ENCODE peak calls at places on chromosomes 1 and 21, in ten cellular contexts. O is hepatic stellate cell, P is Right ventricle myocardium superior, T is anterior cingulate cortex, N is GM04503, W is progenitor cell of endocrine pancreas, X is left ventricle myocardium inferior, V is erythroblast, G is cardiac muscle cell, Y is AG10803. S is an unnamed sample.
A peak's percentile ranks its signal among the peaks of the same experiment; 100 is the strongest.

GRCh38 chr1:109396971-109397370 is 747 bp downstream of the SORT1 start:
- DNase-seq in N (no peak), Y (no peak), P (no peak), V (peak; percentile 6), O (no peak), X (no peak), W (no peak), T (peak; percentile 7), G (peak; percentile 21), S (no peak)

GRCh38 chr1:192311281-192311680 is 5.5 kb upstream of the RGS21 start:
- DNase-seq in G (peak; percentile 9), W (no peak), V (peak; percentile 51), Y (peak; percentile 3), X (no peak), P (no peak), T (no peak), N (no peak), O (no peak), S (no peak)

GRCh38 chr1:30188999-30189398 is 534.4 kb downstream of the MATN1 start:
- DNase-seq in G (no peak), W (no peak), Y (no peak), T (no peak), P (no peak), N (no peak), O (no peak), X (no peak), V (no peak), S (no peak)

GRCh38 chr1:23530750-23531651 is at the start of gene E2F2:
- DNase-seq in T (peak; percentile 68), O (peak; percentile 97), P (peak; percentile 92), Y (peak; percentile 83), G (peak; percentile 91), N (no peak), W (peak; percentile 56), V (peak; percentile 95), X (peak; percentile 85), S (peak; percentile 84)

GRCh38 chr1:208183977-208184901 is 59.9 kb downstream of the PLXNA2 start:
- DNase-seq in G (no peak), P (peak; percentile 57), X (no peak), V (peak; percentile 96), N (peak; percentile 96), T (peak; percentile 20), O (peak; percentile 78), W (no peak), Y (peak; percentile 97), S (no peak)

GRCh38 chr1:17547271-17547670 is 7.8 kb downstream of the ARHGEF10L start:
- DNase-seq in O (no peak), N (no peak), W (no peak), P (no peak), G (peak; percentile 52), Y (no peak), V (no peak), X (no peak), T (peak; percentile 60), S (no peak)

GRCh38 chr1:30856260-30856790 is 52.2 kb downstream of the SDC3 start:
- DNase-seq in X (no peak), T (no peak), G (no peak), P (no peak), W (no peak), Y (peak; percentile 30), N (no peak), V (no peak), O (no peak), S (no peak)

GRCh38 chr1:197902131-197902453 is 338 bp upstream of the C1orf53 start:
- DNase-seq in W (no peak), P (no peak), N (no peak), T (no peak), V (no peak), G (no peak), Y (no peak), O (no peak), X (no peak), S (no peak)

GRCh38 chr21:39111928-39112327 is 71.3 kb downstream of the PSMG1 start:
- DNase-seq in V (no peak), P (no peak), T (no peak), W (no peak), X (no peak), G (no peak), O (no peak), Y (peak; percentile 57), N (no peak), S (no peak)

GRCh38 chr1:40980453-40981121 is 1.1 kb downstream of the CTPS1 start:
- DNase-seq in P (peak; percentile 44), V (peak; percentile 53), G (no peak), N (no peak), Y (no peak), O (no peak), X (peak; percentile 25), W (no peak), T (no peak), S (no peak)

GRCh38 chr1:53378932-53379661 is 51.2 kb upstream of the LRP8 start:
- DNase-seq in G (no peak), X (no peak), T (no peak), Y (no peak), N (no peak), V (no peak), P (no peak), O (no peak), W (no peak), S (no peak)

GRCh38 chr1:227793948-227794812 is 21.3 kb upstream of the PRSS38 start:
- DNase-seq in Y (peak; percentile 93), G (peak; percentile 55), N (peak; percentile 71), O (peak; percentile 80), V (no peak), X (peak; percentile 74), P (peak; percentile 80), T (no peak), W (no peak), S (peak; percentile 54)

GRCh38 chr1:6245869-6246496 is 2.0 kb downstream of the HES3 start:
- DNase-seq in W (no peak), V (peak; percentile 46), T (no peak), G (no peak), N (no peak), Y (no peak), X (no peak), P (no peak), O (no peak), S (no peak)

GRCh38 chr1:19203440-19203839 is 6.6 kb downstream of the UBR4 start:
- DNase-seq in X (no peak), O (no peak), V (peak; percentile 32), N (peak; percentile 47), G (no peak), W (no peak), P (no peak), T (no peak), Y (peak; percentile 79), S (no peak)

GRCh38 chr1:217563179-217563578 is 67.7 kb downstream of the GPATCH2 start:
- DNase-seq in G (no peak), N (no peak), V (no peak), X (no peak), T (no peak), Y (no peak), O (no peak), P (no peak), W (no peak), S (no peak)

GRCh38 chr1:150981177-150981804 is 801 bp upstream of the ANXA9 start:
- DNase-seq in P (peak; percentile 1), W (no peak), G (peak; percentile 76), T (no peak), N (no peak), O (no peak), V (no peak), X (no peak), Y (peak; percentile 21), S (no peak)